ENCODE peak calls at places on chromosomes 5 and 9, in five cellular contexts. One of them, this sample, is unnamed.

GRCh38 chr5:151585970-151586369 is 5.2 kb downstream of the FAT2 start:
- DNase-seq in AG04450: no peak
- DNase-seq in OCI-LY7: no peak
- DNase-seq in PC-3: no peak
- DNase-seq in GM23338: no peak
- DNase-seq in this sample: no peak

GRCh38 chr9:36218011-36218410 is 27.3 kb downstream of the CLTA start:
- DNase-seq in PC-3: no peak
- DNase-seq in AG04450: no peak
- DNase-seq in GM23338: no peak
- DNase-seq in OCI-LY7: no peak
- DNase-seq in this sample: no peak

GRCh38 chr9:99368341-99369326 is 146.6 kb downstream of the SEC61B start:
- DNase-seq in PC-3: peak
- DNase-seq in GM23338: peak
- DNase-seq in OCI-LY7: no peak
- DNase-seq in AG04450: no peak
- DNase-seq in this sample: peak

GRCh38 chr9:8012986-8013385 is 213.4 kb upstream of the DMAC1 start:
- DNase-seq in PC-3: no peak
- DNase-seq in OCI-LY7: no peak
- DNase-seq in AG04450: no peak
- DNase-seq in GM23338: peak
- DNase-seq in this sample: peak

GRCh38 chr9:16864741-16865434 is 5.6 kb downstream of the BNC2 start:
- DNase-seq in GM23338: no peak
- DNase-seq in AG04450: no peak
- DNase-seq in OCI-LY7: no peak
- DNase-seq in PC-3: peak
- DNase-seq in this sample: no peak

GRCh38 chr9:90053027-90053426 is 448.2 kb downstream of the GADD45G start:
- DNase-seq in OCI-LY7: peak
- DNase-seq in AG04450: no peak
- DNase-seq in PC-3: peak
- DNase-seq in GM23338: peak
- DNase-seq in this sample: no peak

GRCh38 chr5:18764161-18764560 is 1129.9 kb downstream of the TAF11L14 start:
- DNase-seq in OCI-LY7: no peak
- DNase-seq in GM23338: no peak
- DNase-seq in PC-3: no peak
- DNase-seq in AG04450: no peak
- DNase-seq in this sample: no peak

GRCh38 chr5:163505475-163506457 is at the start of gene MAT2B:
- DNase-seq in GM23338: peak
- DNase-seq in OCI-LY7: peak
- DNase-seq in PC-3: peak
- DNase-seq in AG04450: peak
- DNase-seq in this sample: peak

GRCh38 chr9:75102177-75102790 is 14.0 kb downstream of the OSTF1 start:
- DNase-seq in PC-3: peak
- DNase-seq in GM23338: no peak
- DNase-seq in AG04450: no peak
- DNase-seq in OCI-LY7: no peak
- DNase-seq in this sample: no peak

GRCh38 chr9:87236546-87236945 is 261.1 kb upstream of the DAPK1 start:
- DNase-seq in GM23338: no peak
- DNase-seq in PC-3: no peak
- DNase-seq in AG04450: no peak
- DNase-seq in OCI-LY7: no peak
- DNase-seq in this sample: no peak

GRCh38 chr5:171481791-171482536 is 62.5 kb downstream of the FGF18 start:
- DNase-seq in GM23338: no peak
- DNase-seq in PC-3: no peak
- DNase-seq in AG04450: no peak
- DNase-seq in OCI-LY7: no peak
- DNase-seq in this sample: no peak

GRCh38 chr9:136019041-136019680 is 58.0 kb upstream of the UBAC1 start:
- DNase-seq in OCI-LY7: no peak
- DNase-seq in AG04450: no peak
- DNase-seq in PC-3: no peak
- DNase-seq in GM23338: no peak
- DNase-seq in this sample: no peak

DNA sequence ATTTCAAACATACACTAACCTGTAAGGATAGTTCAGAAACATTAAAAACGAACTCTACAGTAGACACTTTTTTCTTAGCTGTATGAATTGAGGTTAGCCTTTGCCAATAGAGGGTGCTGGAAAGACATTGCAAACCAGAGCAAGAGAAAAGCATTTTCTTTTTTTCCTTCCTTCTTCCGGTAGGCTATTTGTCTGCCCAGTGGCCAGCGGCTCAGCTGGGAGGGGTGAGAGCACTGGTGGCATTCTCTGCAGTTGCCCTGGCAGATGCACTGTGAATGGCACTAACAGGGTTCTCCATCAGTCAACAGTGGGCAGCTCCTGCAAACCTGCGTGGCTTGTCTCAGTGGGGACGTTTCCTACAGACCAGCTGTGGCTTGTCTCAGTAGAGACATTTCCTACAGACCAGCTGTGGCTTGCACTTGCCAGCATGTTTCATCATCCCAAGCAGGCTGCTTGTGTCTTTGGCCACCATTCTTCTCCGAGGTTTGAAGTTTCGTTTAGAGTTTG is 984.5 kb upstream of the CDH18 start:
- DNase-seq in GM23338: peak
- DNase-seq in AG04450: no peak
- DNase-seq in PC-3: peak
- DNase-seq in OCI-LY7: no peak
- DNase-seq in this sample: no peak
- TF ChIP-seq CTCF in GM23338: peak
- TF ChIP-seq CTCF in AG04450: peak
- TF ChIP-seq CTCF in PC-3: peak
- TF ChIP-seq CTCF in OCI-LY7: peak
- TF ChIP-seq CTCF in this sample: peak

GRCh38 chr5:141889282-141889871 is 11.2 kb upstream of the PCDH1 start:
- DNase-seq in GM23338: no peak
- DNase-seq in PC-3: peak
- DNase-seq in AG04450: no peak
- DNase-seq in OCI-LY7: peak
- DNase-seq in this sample: no peak
- H3K4me3 ChIP-seq in GM23338: no peak
- H3K4me3 ChIP-seq in PC-3: no peak
- H3K4me3 ChIP-seq in AG04450: no peak
- H3K4me3 ChIP-seq in OCI-LY7: no peak
- H3K4me3 ChIP-seq in this sample: no peak

GRCh38 chr5:119032653-119033052 is 38.2 kb upstream of the DMXL1 start:
- DNase-seq in PC-3: no peak
- DNase-seq in AG04450: no peak
- DNase-seq in OCI-LY7: peak
- DNase-seq in GM23338: no peak
- DNase-seq in this sample: no peak
- TF ChIP-seq CTCF in PC-3: no peak
- TF ChIP-seq CTCF in AG04450: no peak
- TF ChIP-seq CTCF in OCI-LY7: no peak
- TF ChIP-seq CTCF in GM23338: no peak
- TF ChIP-seq CTCF in this sample: no peak

GRCh38 chr5:96431376-96432244 is 1.4 kb downstream of the PCSK1 start:
- DNase-seq in AG04450: no peak
- DNase-seq in OCI-LY7: no peak
- DNase-seq in PC-3: no peak
- DNase-seq in GM23338: peak
- DNase-seq in this sample: peak
- H3K4me3 ChIP-seq in AG04450: no peak
- H3K4me3 ChIP-seq in OCI-LY7: no peak
- H3K4me3 ChIP-seq in PC-3: no peak
- H3K4me3 ChIP-seq in GM23338: peak
- H3K4me3 ChIP-seq in this sample: peak

GRCh38 chr9:18060304-18060934 is 413.5 kb upstream of the ADAMTSL1 start:
- DNase-seq in PC-3: peak
- DNase-seq in GM23338: peak
- DNase-seq in AG04450: no peak
- DNase-seq in OCI-LY7: no peak
- DNase-seq in this sample: no peak
- TF ChIP-seq CTCF in PC-3: peak
- TF ChIP-seq CTCF in GM23338: no peak
- TF ChIP-seq CTCF in AG04450: peak
- TF ChIP-seq CTCF in OCI-LY7: peak
- TF ChIP-seq CTCF in this sample: no peak

DNA sequence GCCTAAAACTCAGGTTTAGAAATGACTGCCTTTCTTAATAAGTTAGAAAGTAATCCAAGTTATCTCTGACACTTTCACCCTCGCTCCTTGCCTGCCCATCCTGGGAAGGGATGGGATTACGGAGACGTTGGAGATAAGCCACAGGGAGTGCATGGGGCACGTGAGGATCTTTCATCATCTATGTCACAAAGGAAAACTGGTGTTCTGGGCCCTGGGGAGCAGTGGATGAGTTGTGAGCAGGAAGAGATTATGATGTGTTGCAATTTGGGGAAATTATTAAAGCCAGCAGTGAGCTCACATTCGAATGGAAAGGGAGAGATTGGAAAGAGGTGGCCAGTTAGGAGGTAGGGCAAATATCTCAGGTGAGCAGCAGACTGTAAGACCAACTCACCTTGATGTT is 12.8 kb downstream of the AFAP1L1 start:
- DNase-seq in AG04450: no peak
- DNase-seq in PC-3: no peak
- DNase-seq in OCI-LY7: no peak
- DNase-seq in GM23338: no peak
- DNase-seq in this sample: no peak
- H3K4me3 ChIP-seq in AG04450: no peak
- H3K4me3 ChIP-seq in PC-3: no peak
- H3K4me3 ChIP-seq in OCI-LY7: no peak
- H3K4me3 ChIP-seq in GM23338: no peak
- H3K4me3 ChIP-seq in this sample: no peak

DNA sequence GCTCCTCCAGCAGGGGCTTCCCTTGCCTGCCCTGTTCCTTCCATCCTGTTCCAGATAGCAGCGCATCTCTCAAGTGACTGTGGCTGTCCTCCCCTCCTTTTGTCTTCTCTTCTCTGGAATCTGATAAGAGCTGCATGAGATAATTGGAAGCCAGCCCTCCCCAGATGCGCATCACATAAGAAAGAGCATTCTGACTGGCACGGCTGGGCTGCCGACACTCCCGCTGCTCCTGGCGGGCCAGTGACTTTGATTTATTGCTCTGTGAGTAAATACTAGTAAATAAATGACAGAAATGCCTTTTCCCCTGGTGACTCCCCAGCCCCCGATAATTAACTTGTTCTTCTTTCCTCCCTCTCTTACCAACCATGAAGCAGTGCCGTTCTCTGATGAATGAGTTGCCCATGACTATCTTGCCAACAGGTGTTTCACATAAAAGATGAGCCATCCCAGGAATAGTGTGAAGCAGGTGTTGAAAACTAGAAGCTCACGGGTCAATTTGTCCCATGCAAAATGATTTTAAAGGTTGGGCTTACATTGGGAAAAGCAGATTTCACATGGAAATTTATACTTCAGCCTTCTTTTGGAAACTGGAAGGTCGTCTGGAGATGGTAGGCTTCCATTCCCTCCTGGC is 212.3 kb downstream of the ERCC6L2 start:
- DNase-seq in AG04450: no peak
- DNase-seq in PC-3: peak
- DNase-seq in GM23338: peak
- DNase-seq in OCI-LY7: no peak
- DNase-seq in this sample: no peak
- TF ChIP-seq CTCF in AG04450: no peak
- TF ChIP-seq CTCF in PC-3: no peak
- TF ChIP-seq CTCF in GM23338: no peak
- TF ChIP-seq CTCF in OCI-LY7: no peak
- TF ChIP-seq CTCF in this sample: no peak

GRCh38 chr5:34926318-34926888 is 3.0 kb upstream of the DNAJC21 start:
- DNase-seq in AG04450: no peak
- DNase-seq in GM23338: no peak
- DNase-seq in PC-3: no peak
- DNase-seq in OCI-LY7: no peak
- DNase-seq in this sample: no peak

GRCh38 chr5:34928267-34928666 is 1.1 kb upstream of the DNAJC21 start:
- DNase-seq in AG04450: no peak
- DNase-seq in OCI-LY7: peak
- DNase-seq in GM23338: no peak
- DNase-seq in PC-3: no peak
- DNase-seq in this sample: no peak

GRCh38 chr5:34927785-34928184 is 1.6 kb upstream of the DNAJC21 start:
- DNase-seq in PC-3: no peak
- DNase-seq in AG04450: no peak
- DNase-seq in OCI-LY7: no peak
- DNase-seq in GM23338: no peak
- DNase-seq in this sample: no peak

GRCh38 chr5:34924462-34924765 is 4.9 kb upstream of the DNAJC21 start:
- DNase-seq in GM23338: no peak
- DNase-seq in PC-3: peak
- DNase-seq in OCI-LY7: no peak
- DNase-seq in AG04450: no peak
- DNase-seq in this sample: no peak

GRCh38 chr5:34923694-34924461 is 5.5 kb upstream of the DNAJC21 start:
- DNase-seq in GM23338: no peak
- DNase-seq in OCI-LY7: no peak
- DNase-seq in PC-3: peak
- DNase-seq in AG04450: peak
- DNase-seq in this sample: peak
- H3K4me3 ChIP-seq in GM23338: no peak
- H3K4me3 ChIP-seq in OCI-LY7: no peak
- H3K4me3 ChIP-seq in PC-3: peak
- H3K4me3 ChIP-seq in AG04450: no peak
- H3K4me3 ChIP-seq in this sample: no peak

This sample was measured in astrocyte of the cerebellum.